ENCODE peak calls at places on chromosomes 1 and 21, in seven cellular contexts. P, R, O, V, X, L and M are unnamed samples.

GRCh38 chr1:231107186-231107585 is 54.7 kb upstream of the TRIM67 start:
- DNase-seq in P (no peak), R (no peak), O (no peak), V (no peak), X (no peak), L (no peak), M (no peak)

GRCh38 chr1:154550657-154551056 is 7.8 kb downstream of the UBE2Q1 start:
- DNase-seq in P (no peak), R (no peak), O (no peak), V (no peak), X (no peak), L (no peak), M (no peak)

GRCh38 chr21:36229181-36229580 is 72.6 kb downstream of the DOP1B start:
- DNase-seq in P (no peak), R (no peak), O (no peak), V (no peak), X (no peak), L (no peak), M (no peak)

GRCh38 chr1:110780600-110781484 is 92.1 kb upstream of the CD53 start:
- DNase-seq in P (peak), R (peak), O (peak), V (peak), X (no peak), L (peak), M (peak)

GRCh38 chr1:203035111-203036000 is 9.1 kb downstream of the PPFIA4 start:
- DNase-seq in P (no peak), R (no peak), O (no peak), V (no peak), X (no peak), L (no peak), M (no peak)

GRCh38 chr1:94884101-94884875 is 42.6 kb downstream of the CNN3 start:
- DNase-seq in P (no peak), R (peak), O (peak), V (peak), X (no peak), L (no peak), M (peak)

GRCh38 chr1:52209429-52209828 is 67.5 kb downstream of the ZFYVE9 start:
- DNase-seq in P (no peak), R (no peak), O (no peak), V (no peak), X (no peak), L (no peak), M (no peak)

GRCh38 chr1:67441183-67441582 is 11.0 kb upstream of the SERBP1 start:
- DNase-seq in P (no peak), R (no peak), O (peak), V (peak), X (no peak), L (peak), M (peak)

GRCh38 chr1:242243472-242243871 is 244.6 kb upstream of the MAP1LC3C start:
- DNase-seq in P (no peak), R (no peak), O (no peak), V (no peak), X (no peak), L (no peak), M (no peak)

GRCh38 chr1:4312024-4312423 is 342.4 kb upstream of the AJAP1 start:
- DNase-seq in P (no peak), R (no peak), O (no peak), V (no peak), X (no peak), L (no peak), M (no peak)

GRCh38 chr1:160058087-160058486 is 11.9 kb downstream of the KCNJ10 start:
- DNase-seq in P (no peak), R (no peak), O (no peak), V (no peak), X (no peak), L (peak), M (no peak)

GRCh38 chr1:43454270-43455011 is 710 bp upstream of the HYI start:
- DNase-seq in P (no peak), R (peak), O (peak), V (peak), X (peak), L (peak), M (no peak)

GRCh38 chr1:207659545-207660148 is 14.7 kb downstream of the CR1L start:
- DNase-seq in P (no peak), R (no peak), O (no peak), V (no peak), X (no peak), L (no peak), M (peak)

GRCh38 chr1:41480204-41481108 is 4.0 kb downstream of the EDN2 start:
- DNase-seq in P (no peak), R (no peak), O (no peak), V (no peak), X (no peak), L (no peak), M (no peak)

GRCh38 chr1:196148367-196148970 is 459.8 kb downstream of the KCNT2 start:
- DNase-seq in P (peak), R (no peak), O (peak), V (peak), X (no peak), L (peak), M (peak)

GRCh38 chr1:189619682-189620332 is 857.9 kb downstream of the BRINP3 start:
- DNase-seq in P (peak), R (no peak), O (peak), V (no peak), X (no peak), L (peak), M (peak)

GRCh38 chr1:101237229-101237837 is 514 bp downstream of the S1PR1 start:
- DNase-seq in P (no peak), R (no peak), O (peak), V (peak), X (peak), L (no peak), M (no peak)

GRCh38 chr21:15531986-15532385 is 197.8 kb upstream of the USP25 start:
- DNase-seq in P (no peak), R (no peak), O (no peak), V (no peak), X (no peak), L (no peak), M (no peak)

GRCh38 chr1:16015960-16016901 is 1.6 kb downstream of the HSPB7 start:
- DNase-seq in P (no peak), R (no peak), O (no peak), V (no peak), X (no peak), L (no peak), M (no peak)

GRCh38 chr1:115496904-115497527 is 144.8 kb upstream of the VANGL1 start:
- DNase-seq in P (peak), R (no peak), O (peak), V (no peak), X (no peak), L (no peak), M (no peak)

GRCh38 chr1:163820748-163821147 is 499.0 kb downstream of the NUF2 start:
- DNase-seq in P (no peak), R (no peak), O (no peak), V (no peak), X (no peak), L (no peak), M (no peak)

GRCh38 chr1:7646981-7647901 is 123.9 kb upstream of the VAMP3 start:
- DNase-seq in P (peak), R (no peak), O (peak), V (peak), X (no peak), L (peak), M (no peak)

GRCh38 chr1:187715483-187715882 is 886.7 kb downstream of the PLA2G4A start:
- DNase-seq in P (no peak), R (no peak), O (no peak), V (no peak), X (no peak), L (no peak), M (no peak)

GRCh38 chr1:111192643-111193519 is 7.6 kb downstream of the DENND2D start:
- DNase-seq in P (no peak), R (no peak), O (peak), V (no peak), X (no peak), L (no peak), M (no peak)

GRCh38 chr1:151814426-151814825 is 9.2 kb upstream of the LINGO4 start:
- DNase-seq in P (no peak), R (no peak), O (no peak), V (no peak), X (no peak), L (no peak), M (no peak)

GRCh38 chr1:3408751-3409266 is 45.7 kb upstream of the ARHGEF16 start:
- DNase-seq in P (no peak), R (no peak), O (no peak), V (no peak), X (no peak), L (no peak), M (no peak)

GRCh38 chr1:230125633-230126528 is 58.8 kb downstream of the GALNT2 start:
- DNase-seq in P (no peak), R (no peak), O (peak), V (no peak), X (no peak), L (no peak), M (no peak)

GRCh38 chr1:44485229-44485932 is 80.3 kb downstream of the RNF220 start:
- DNase-seq in P (no peak), R (no peak), O (peak), V (no peak), X (no peak), L (peak), M (no peak)

GRCh38 chr1:205205055-205205454 is 6.4 kb downstream of the DSTYK start:
- DNase-seq in P (no peak), R (no peak), O (no peak), V (no peak), X (no peak), L (no peak), M (no peak)
- TF ChIP-seq RFX5 in P (no peak), R (no peak), O (no peak), V (no peak), X (no peak), L (no peak), M (no peak)

DNA sequence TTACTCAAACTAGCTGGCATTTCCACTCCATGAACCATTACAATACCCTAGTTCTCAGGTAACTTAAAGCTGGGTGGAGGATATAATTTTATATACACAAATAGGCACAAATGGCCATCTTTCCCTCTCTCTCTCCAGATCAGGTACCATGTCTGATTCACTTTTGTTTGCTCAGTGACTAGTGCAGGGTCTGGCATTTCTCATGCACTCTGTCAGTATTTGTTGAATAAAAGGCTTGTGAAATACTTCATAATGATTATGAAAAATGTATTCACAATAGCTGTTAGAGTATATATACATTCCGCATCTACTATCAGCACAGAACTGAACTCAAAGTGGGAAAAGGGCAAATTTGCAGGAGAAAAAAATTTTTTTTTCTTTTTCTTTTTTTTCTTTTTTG is 510.2 kb upstream of the USP24 start:
- DNase-seq in P (peak), R (no peak), O (peak), V (no peak), X (no peak), L (no peak), M (no peak)
- TF ChIP-seq RFX5 in P (no peak), R (no peak), O (no peak), V (no peak), X (no peak), L (no peak), M (no peak)

DNA sequence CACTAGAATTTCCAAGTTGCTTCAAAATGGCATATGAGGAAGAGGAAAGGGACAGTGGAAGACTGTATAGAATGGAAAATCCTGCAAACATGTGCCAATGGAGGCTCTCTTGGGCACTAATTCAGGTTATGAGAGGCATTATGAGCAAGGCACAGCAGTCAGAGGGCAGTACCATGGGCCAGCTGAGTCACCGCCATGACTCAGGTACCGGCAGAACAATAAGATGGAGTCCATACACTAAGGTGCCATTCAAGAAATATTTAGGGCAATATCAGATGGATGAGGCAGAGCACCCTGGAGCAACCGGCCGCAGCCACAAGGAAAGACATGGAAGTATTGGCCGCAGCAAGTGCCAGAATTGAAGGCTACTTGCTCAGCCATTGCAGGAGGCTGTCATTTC is 25.6 kb upstream of the VAV3 start:
- DNase-seq in P (no peak), R (no peak), O (no peak), V (no peak), X (no peak), L (no peak), M (no peak)
- TF ChIP-seq RFX5 in P (no peak), R (no peak), O (no peak), V (no peak), X (no peak), L (no peak), M (no peak)

GRCh38 chr1:22819391-22819790 is 108.8 kb downstream of the EPHB2 start:
- DNase-seq in P (no peak), R (no peak), O (no peak), V (no peak), X (no peak), L (no peak), M (no peak)

GRCh38 chr1:22818061-22818770 is 107.6 kb downstream of the EPHB2 start:
- DNase-seq in P (no peak), R (no peak), O (no peak), V (no peak), X (no peak), L (no peak), M (no peak)

GRCh38 chr1:22822371-22822770 is 111.7 kb downstream of the EPHB2 start:
- DNase-seq in P (no peak), R (no peak), O (no peak), V (no peak), X (no peak), L (no peak), M (no peak)

GRCh38 chr1:22817462-22817861 is 106.8 kb downstream of the EPHB2 start:
- DNase-seq in P (no peak), R (no peak), O (no peak), V (no peak), X (no peak), L (no peak), M (no peak)

GRCh38 chr1:22821027-22821426 is 110.4 kb downstream of the EPHB2 start:
- DNase-seq in P (no peak), R (no peak), O (no peak), V (no peak), X (no peak), L (no peak), M (no peak)
- TF ChIP-seq RFX5 in P (no peak), R (no peak), O (no peak), V (no peak), X (no peak), L (no peak), M (no peak)

GRCh38 chr1:168801032-168801745 is 72.2 kb upstream of the DPT start:
- DNase-seq in P (no peak), R (no peak), O (no peak), V (no peak), X (no peak), L (no peak), M (peak)
- TF ChIP-seq RFX5 in P (no peak), R (no peak), O (no peak), V (no peak), X (no peak), L (no peak), M (no peak)

GRCh38 chr21:42601656-42602055 is 51.8 kb upstream of the PDE9A start:
- DNase-seq in P (no peak), R (no peak), O (no peak), V (no peak), X (no peak), L (no peak), M (no peak)

GRCh38 chr21:42598159-42598735 is 55.2 kb upstream of the PDE9A start:
- DNase-seq in P (no peak), R (no peak), O (no peak), V (no peak), X (no peak), L (no peak), M (no peak)

GRCh38 chr21:42599486-42599885 is 53.9 kb upstream of the PDE9A start:
- DNase-seq in P (no peak), R (no peak), O (no peak), V (no peak), X (no peak), L (no peak), M (no peak)

GRCh38 chr21:42597487-42598158 is 55.8 kb upstream of the PDE9A start:
- DNase-seq in P (no peak), R (no peak), O (no peak), V (no peak), X (peak), L (no peak), M (no peak)

DNA sequence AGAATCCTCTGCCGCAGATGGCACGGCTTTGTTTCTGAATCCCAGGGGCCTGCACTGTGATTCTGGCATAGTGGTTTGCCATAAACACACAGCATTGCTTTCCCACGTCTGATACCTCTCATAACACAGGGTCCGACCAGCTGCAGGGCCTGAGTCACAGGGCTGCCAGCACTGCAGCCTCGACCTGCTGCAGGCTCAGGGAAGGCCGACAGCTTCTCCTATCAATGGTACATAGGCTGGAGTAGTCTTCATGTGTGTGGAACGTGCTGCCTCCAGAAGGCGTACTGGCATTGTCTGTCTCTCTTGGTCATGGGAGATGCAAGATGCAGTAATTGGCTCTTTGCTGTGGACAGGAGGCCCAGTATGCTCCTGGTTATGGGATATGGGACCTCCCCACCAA is 53.5 kb upstream of the PDE9A start:
- DNase-seq in P (no peak), R (no peak), O (no peak), V (no peak), X (no peak), L (no peak), M (no peak)
- TF ChIP-seq RFX5 in P (no peak), R (no peak), O (no peak), V (no peak), X (no peak), L (no peak), M (no peak)

GRCh38 chr1:167789501-167789900 is 67.7 kb downstream of the MPZL1 start:
- DNase-seq in P (no peak), R (no peak), O (peak), V (no peak), X (no peak), L (no peak), M (no peak)
- TF ChIP-seq RFX5 in P (no peak), R (no peak), O (no peak), V (no peak), X (no peak), L (no peak), M (no peak)